ENCODE peak calls at places on chromosomes 3 and 15, in nine cellular contexts. One of them, this sample, is unnamed.

GRCh38 chr15:85672338-85673097 is 122.2 kb downstream of the KLHL25 start:
- DNase-seq in right cardiac atrium: no peak
- DNase-seq in SK-N-MC: no peak
- DNase-seq in endothelial cell of umbilical vein: no peak
- DNase-seq in GM23248: peak
- DNase-seq in AG09309: no peak
- DNase-seq in colonic mucosa: no peak
- DNase-seq in brain microvascular endothelial cell: no peak
- DNase-seq in testis: no peak
- DNase-seq in this sample: no peak

GRCh38 chr3:132117642-132118041 is 82.8 kb upstream of the CPNE4 start:
- DNase-seq in right cardiac atrium: no peak
- DNase-seq in SK-N-MC: no peak
- DNase-seq in endothelial cell of umbilical vein: no peak
- DNase-seq in GM23248: no peak
- DNase-seq in AG09309: no peak
- DNase-seq in colonic mucosa: no peak
- DNase-seq in brain microvascular endothelial cell: no peak
- DNase-seq in testis: peak
- DNase-seq in this sample: no peak

GRCh38 chr3:47007001-47007400 is 27.5 kb downstream of the NBEAL2 start:
- DNase-seq in right cardiac atrium: no peak
- DNase-seq in SK-N-MC: no peak
- DNase-seq in endothelial cell of umbilical vein: no peak
- DNase-seq in GM23248: no peak
- DNase-seq in AG09309: no peak
- DNase-seq in colonic mucosa: peak
- DNase-seq in brain microvascular endothelial cell: no peak
- DNase-seq in testis: no peak
- DNase-seq in this sample: no peak

GRCh38 chr3:72977060-72977459 is 19.6 kb upstream of the PPP4R2 start:
- DNase-seq in right cardiac atrium: no peak
- DNase-seq in SK-N-MC: no peak
- DNase-seq in endothelial cell of umbilical vein: no peak
- DNase-seq in GM23248: peak
- DNase-seq in AG09309: no peak
- DNase-seq in colonic mucosa: no peak
- DNase-seq in brain microvascular endothelial cell: no peak
- DNase-seq in testis: no peak
- DNase-seq in this sample: no peak

GRCh38 chr3:150545419-150546225 is 674 bp downstream of the SERP1 start:
- DNase-seq in right cardiac atrium: no peak
- DNase-seq in SK-N-MC: no peak
- DNase-seq in endothelial cell of umbilical vein: peak
- DNase-seq in GM23248: peak
- DNase-seq in AG09309: no peak
- DNase-seq in colonic mucosa: peak
- DNase-seq in brain microvascular endothelial cell: no peak
- DNase-seq in testis: peak
- DNase-seq in this sample: no peak

GRCh38 chr3:194548346-194549321 is 61.8 kb upstream of the ATP13A3 start:
- DNase-seq in right cardiac atrium: no peak
- DNase-seq in SK-N-MC: no peak
- DNase-seq in endothelial cell of umbilical vein: peak
- DNase-seq in GM23248: no peak
- DNase-seq in AG09309: no peak
- DNase-seq in colonic mucosa: no peak
- DNase-seq in brain microvascular endothelial cell: no peak
- DNase-seq in testis: no peak
- DNase-seq in this sample: peak

GRCh38 chr15:69958494-69959134 is 139.1 kb downstream of the TLE3 start:
- DNase-seq in right cardiac atrium: no peak
- DNase-seq in SK-N-MC: no peak
- DNase-seq in endothelial cell of umbilical vein: no peak
- DNase-seq in GM23248: peak
- DNase-seq in AG09309: no peak
- DNase-seq in colonic mucosa: no peak
- DNase-seq in brain microvascular endothelial cell: no peak
- DNase-seq in testis: no peak
- DNase-seq in this sample: no peak

GRCh38 chr3:171458056-171458856 is 1.9 kb downstream of the TNIK start:
- DNase-seq in right cardiac atrium: no peak
- DNase-seq in SK-N-MC: no peak
- DNase-seq in endothelial cell of umbilical vein: peak
- DNase-seq in GM23248: peak
- DNase-seq in AG09309: no peak
- DNase-seq in colonic mucosa: peak
- DNase-seq in brain microvascular endothelial cell: no peak
- DNase-seq in testis: peak
- DNase-seq in this sample: no peak

GRCh38 chr3:194586839-194587238 is 46.4 kb downstream of the TMEM44 start:
- DNase-seq in right cardiac atrium: no peak
- DNase-seq in SK-N-MC: no peak
- DNase-seq in endothelial cell of umbilical vein: peak
- DNase-seq in GM23248: peak
- DNase-seq in AG09309: peak
- DNase-seq in colonic mucosa: no peak
- DNase-seq in brain microvascular endothelial cell: peak
- DNase-seq in testis: no peak
- DNase-seq in this sample: no peak

DNA sequence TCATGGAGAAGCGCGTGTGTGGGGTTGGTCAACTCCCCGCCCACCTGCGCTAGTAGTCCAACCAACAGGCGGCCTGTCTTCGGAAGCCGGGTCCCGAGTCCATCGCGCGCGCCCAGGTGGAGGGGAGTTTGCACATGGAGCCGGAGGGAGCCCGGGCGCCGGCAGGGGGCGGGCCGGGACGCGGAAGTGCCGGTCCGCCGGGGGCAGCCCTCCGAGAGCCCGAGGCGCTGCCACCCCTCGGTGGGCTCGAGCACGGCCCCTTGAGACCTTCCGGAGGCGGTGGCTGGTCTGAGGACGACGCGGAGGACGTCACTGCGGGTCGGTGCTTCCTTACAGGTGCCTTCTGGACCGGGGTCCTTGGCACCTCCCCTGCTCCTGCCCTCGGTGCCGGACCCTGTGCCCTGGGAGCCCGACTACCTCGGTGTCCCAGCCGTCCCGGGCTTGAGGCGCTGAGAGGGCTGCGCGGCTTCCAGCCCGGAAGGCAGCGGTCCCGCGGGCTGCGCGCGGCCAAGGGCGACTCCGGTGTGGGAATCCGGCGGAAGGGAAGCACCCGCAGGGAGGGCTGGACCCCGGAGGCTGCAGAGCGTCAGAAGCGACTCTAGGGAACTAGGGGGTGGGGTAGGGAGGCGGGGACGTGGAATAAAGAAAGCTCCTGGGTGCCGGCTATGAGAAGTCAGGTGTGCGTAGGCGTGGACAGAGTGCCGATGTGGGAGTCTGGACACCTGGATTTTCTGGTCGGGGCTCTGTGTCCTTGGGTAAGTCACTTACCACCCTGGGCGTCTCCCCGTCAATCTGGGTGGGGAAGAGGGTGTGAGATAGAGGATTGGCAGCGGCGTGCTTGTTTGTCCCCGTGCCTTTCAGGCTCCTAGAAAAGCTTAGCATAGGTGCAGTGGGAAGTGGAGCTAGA is 212.3 kb downstream of the FGF12 start:
- DNase-seq in right cardiac atrium: peak
- DNase-seq in SK-N-MC: no peak
- DNase-seq in endothelial cell of umbilical vein: no peak
- DNase-seq in GM23248: peak
- DNase-seq in AG09309: no peak
- DNase-seq in colonic mucosa: peak
- DNase-seq in brain microvascular endothelial cell: no peak
- DNase-seq in testis: peak
- DNase-seq in this sample: no peak
- H3K4me3 ChIP-seq in right cardiac atrium: peak
- H3K4me3 ChIP-seq in SK-N-MC: no peak
- H3K4me3 ChIP-seq in endothelial cell of umbilical vein: no peak
- H3K4me3 ChIP-seq in GM23248: no peak
- H3K4me3 ChIP-seq in AG09309: no peak
- H3K4me3 ChIP-seq in colonic mucosa: peak
- H3K4me3 ChIP-seq in brain microvascular endothelial cell: peak
- H3K4me3 ChIP-seq in testis: peak
- H3K4me3 ChIP-seq in this sample: peak

DNA sequence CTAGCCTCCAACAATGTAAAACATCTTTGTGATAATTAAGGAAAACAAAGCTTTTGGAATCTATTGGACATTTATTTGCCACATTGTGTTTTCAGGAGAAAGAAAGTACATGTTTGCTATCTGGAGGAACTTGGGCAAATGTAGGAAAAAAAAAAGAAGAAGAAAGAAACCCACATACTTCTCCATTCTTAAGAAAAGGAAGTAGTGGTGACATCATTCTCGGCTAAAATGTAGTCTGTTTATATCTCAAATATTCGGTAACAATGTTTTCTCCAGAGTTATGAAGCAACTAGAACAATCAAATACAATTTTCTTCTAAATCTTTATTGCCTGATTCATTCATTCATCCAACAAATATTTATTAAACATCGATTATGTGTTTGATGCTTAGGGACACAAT is 2.3 kb upstream of the TGFBR2 start:
- DNase-seq in right cardiac atrium: no peak
- DNase-seq in SK-N-MC: no peak
- DNase-seq in endothelial cell of umbilical vein: no peak
- DNase-seq in GM23248: no peak
- DNase-seq in AG09309: no peak
- DNase-seq in colonic mucosa: no peak
- DNase-seq in brain microvascular endothelial cell: no peak
- DNase-seq in testis: no peak
- DNase-seq in this sample: no peak
- H3K4me3 ChIP-seq in right cardiac atrium: no peak
- H3K4me3 ChIP-seq in SK-N-MC: no peak
- H3K4me3 ChIP-seq in endothelial cell of umbilical vein: no peak
- H3K4me3 ChIP-seq in GM23248: no peak
- H3K4me3 ChIP-seq in AG09309: no peak
- H3K4me3 ChIP-seq in colonic mucosa: no peak
- H3K4me3 ChIP-seq in brain microvascular endothelial cell: no peak
- H3K4me3 ChIP-seq in testis: no peak
- H3K4me3 ChIP-seq in this sample: no peak

DNA sequence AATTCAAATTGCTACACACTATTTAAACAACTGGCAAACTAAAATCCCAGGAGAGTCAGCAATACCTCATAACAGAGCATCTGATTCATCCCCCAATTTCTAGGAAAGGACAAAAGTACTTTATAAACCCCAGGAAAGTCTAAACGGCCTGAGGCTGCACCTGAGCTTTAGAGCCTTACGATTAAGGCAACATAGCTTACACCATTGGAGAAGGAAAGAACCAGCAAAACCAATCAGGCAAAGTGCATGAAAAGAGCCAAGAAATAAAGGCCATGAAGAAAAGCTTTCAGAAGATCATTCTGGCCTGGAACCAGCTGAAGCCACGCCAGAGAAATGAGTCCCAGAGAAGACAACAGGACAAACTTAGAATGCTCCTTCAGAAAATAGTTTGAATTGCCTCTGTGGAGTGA is 48.1 kb downstream of the PTPN9 start:
- DNase-seq in right cardiac atrium: peak
- DNase-seq in SK-N-MC: no peak
- DNase-seq in endothelial cell of umbilical vein: no peak
- DNase-seq in GM23248: peak
- DNase-seq in AG09309: no peak
- DNase-seq in colonic mucosa: peak
- DNase-seq in brain microvascular endothelial cell: peak
- DNase-seq in testis: peak
- DNase-seq in this sample: peak
- H3K4me3 ChIP-seq in right cardiac atrium: peak
- H3K4me3 ChIP-seq in SK-N-MC: no peak
- H3K4me3 ChIP-seq in endothelial cell of umbilical vein: no peak
- H3K4me3 ChIP-seq in GM23248: no peak
- H3K4me3 ChIP-seq in AG09309: no peak
- H3K4me3 ChIP-seq in colonic mucosa: no peak
- H3K4me3 ChIP-seq in brain microvascular endothelial cell: no peak
- H3K4me3 ChIP-seq in testis: no peak
- H3K4me3 ChIP-seq in this sample: no peak

GRCh38 chr3:45688194-45688881 is 858 bp upstream of the SACM1L start:
- DNase-seq in right cardiac atrium: peak
- DNase-seq in SK-N-MC: no peak
- DNase-seq in endothelial cell of umbilical vein: peak
- DNase-seq in GM23248: peak
- DNase-seq in AG09309: no peak
- DNase-seq in colonic mucosa: peak
- DNase-seq in brain microvascular endothelial cell: no peak
- DNase-seq in testis: peak
- DNase-seq in this sample: no peak

GRCh38 chr3:45688882-45689786 is at the start of gene SACM1L:
- DNase-seq in right cardiac atrium: peak
- DNase-seq in SK-N-MC: peak
- DNase-seq in endothelial cell of umbilical vein: peak
- DNase-seq in GM23248: peak
- DNase-seq in AG09309: peak
- DNase-seq in colonic mucosa: peak
- DNase-seq in brain microvascular endothelial cell: peak
- DNase-seq in testis: peak
- DNase-seq in this sample: peak

GRCh38 chr3:45689787-45690145 is 570 bp downstream of the SACM1L start:
- DNase-seq in right cardiac atrium: no peak
- DNase-seq in SK-N-MC: no peak
- DNase-seq in endothelial cell of umbilical vein: peak
- DNase-seq in GM23248: peak
- DNase-seq in AG09309: no peak
- DNase-seq in colonic mucosa: no peak
- DNase-seq in brain microvascular endothelial cell: no peak
- DNase-seq in testis: no peak
- DNase-seq in this sample: no peak

GRCh38 chr3:45686850-45687249 is 2.3 kb upstream of the SACM1L start:
- DNase-seq in right cardiac atrium: no peak
- DNase-seq in SK-N-MC: no peak
- DNase-seq in endothelial cell of umbilical vein: no peak
- DNase-seq in GM23248: no peak
- DNase-seq in AG09309: no peak
- DNase-seq in colonic mucosa: no peak
- DNase-seq in brain microvascular endothelial cell: no peak
- DNase-seq in testis: no peak
- DNase-seq in this sample: no peak

GRCh38 chr3:45687828-45688193 is 1.4 kb upstream of the SACM1L start:
- DNase-seq in right cardiac atrium: no peak
- DNase-seq in SK-N-MC: no peak
- DNase-seq in endothelial cell of umbilical vein: no peak
- DNase-seq in GM23248: no peak
- DNase-seq in AG09309: no peak
- DNase-seq in colonic mucosa: no peak
- DNase-seq in brain microvascular endothelial cell: no peak
- DNase-seq in testis: no peak
- DNase-seq in this sample: no peak
- H3K4me3 ChIP-seq in right cardiac atrium: peak
- H3K4me3 ChIP-seq in SK-N-MC: peak
- H3K4me3 ChIP-seq in endothelial cell of umbilical vein: peak
- H3K4me3 ChIP-seq in GM23248: peak
- H3K4me3 ChIP-seq in AG09309: no peak
- H3K4me3 ChIP-seq in colonic mucosa: peak
- H3K4me3 ChIP-seq in brain microvascular endothelial cell: peak
- H3K4me3 ChIP-seq in testis: peak
- H3K4me3 ChIP-seq in this sample: peak

This sample was measured in skeletal muscle cell.